ENCODE peak calls at places on chromosomes 16 and 17, in four cellular contexts. H is substantia nigra, D is tibial artery, I is fibroblast of mammary gland. U is an unnamed sample.

GRCh38 chr16:49121636-49122035 is 160.0 kb downstream of the CBLN1 start:
- DNase-seq in D (no peak), H (no peak), I (no peak), U (no peak)

GRCh38 chr17:3502466-3502865 is 26.7 kb downstream of the ASPA start:
- DNase-seq in H (peak; percentile 10), I (no peak), D (no peak), U (no peak)

GRCh38 chr16:56279132-56279531 is 87.8 kb downstream of the GNAO1 start:
- DNase-seq in H (no peak), I (no peak), D (peak; percentile 42), U (no peak)

GRCh38 chr17:41061969-41062368 is 2.1 kb upstream of the KRTAP2-3 start:
- DNase-seq in D (no peak), H (no peak), I (peak; percentile 89), U (no peak)

GRCh38 chr17:12566281-12567002 is 99.2 kb upstream of the MYOCD start:
- DNase-seq in D (no peak), I (no peak), H (no peak), U (no peak)

GRCh38 chr17:3715296-3715695 is 8.4 kb upstream of the HASPIN start:
- DNase-seq in H (no peak), D (no peak), I (no peak), U (no peak)

GRCh38 chr16:67029249-67030096 is 524 bp downstream of the CBFB start:
- DNase-seq in D (peak; percentile 82), I (peak; percentile 48), H (peak; percentile 78), U (peak; percentile 91)

GRCh38 chr17:42937712-42938596 is 26.3 kb downstream of the AARSD1 start:
- DNase-seq in D (no peak), I (peak; percentile 66), H (no peak), U (no peak)

GRCh38 chr16:20612551-20613470 is 36.6 kb upstream of the ACSM2B start:
- DNase-seq in D (peak; percentile 92), I (no peak), H (peak; percentile 33), U (peak; percentile 86)

GRCh38 chr17:21214777-21215541 is 998 bp upstream of the TMEM11 start:
- DNase-seq in D (peak; percentile 72), I (peak; percentile 25), H (no peak), U (peak; percentile 41)

GRCh38 chr16:11245988-11246387 is 10.0 kb downstream of the SOCS1 start:
- DNase-seq in D (no peak), H (no peak), I (no peak), U (no peak)

GRCh38 chr17:7947651-7948050 is 15.6 kb downstream of the CNTROB start:
- DNase-seq in D (no peak), I (peak; percentile 30), H (no peak), U (no peak)

GRCh38 chr16:30041841-30042240 is 10.8 kb upstream of the TLCD3B start:
- DNase-seq in I (peak; percentile 50), H (no peak), D (no peak), U (no peak)

GRCh38 chr17:63946440-63947363 is 14.6 kb upstream of the CD79B start:
- DNase-seq in D (no peak), H (peak; percentile 8), I (peak; percentile 31), U (peak; percentile 84)

GRCh38 chr17:3695129-3695722 is 729 bp downstream of the P2RX5 start:
- DNase-seq in I (no peak), D (peak; percentile 59), H (peak; percentile 62), U (no peak)

GRCh38 chr17:45857977-45858708 is 13.5 kb downstream of the SPPL2C start:
- DNase-seq in H (no peak), I (no peak), D (no peak), U (no peak)

GRCh38 chr17:36675250-36675649 is 73.9 kb downstream of the MRM1 start:
- DNase-seq in I (no peak), H (no peak), D (no peak), U (no peak)

GRCh38 chr17:22453181-22453580 is 760.9 kb downstream of the KCNJ18 start:
- DNase-seq in H (no peak), D (no peak), I (no peak), U (no peak)